ENCODE peak calls at places on chromosomes 13 and 19, in four cellular contexts. D, Q, G and L are unnamed samples.

GRCh38 chr13:90105276-90105675 is 1242.2 kb upstream of the MIR17HG start:
- DNase-seq in G (no peak), D (no peak), Q (no peak), L (no peak)

GRCh38 chr19:1235625-1236538 is 1.9 kb downstream of the CBARP start:
- DNase-seq in Q (no peak), G (no peak), D (peak), L (no peak)

GRCh38 chr19:15195987-15196682 is 4.7 kb downstream of the NOTCH3 start:
- DNase-seq in G (no peak), Q (no peak), D (no peak), L (no peak)

GRCh38 chr19:38678217-38678890 is 30.9 kb downstream of the ACTN4 start:
- DNase-seq in D (no peak), Q (no peak), G (no peak), L (no peak)

GRCh38 chr13:73056054-73056962 is 2.5 kb upstream of the KLF5 start:
- DNase-seq in G (peak), D (no peak), Q (no peak), L (peak)

GRCh38 chr13:98142427-98143156 is at the start of gene FARP1:
- DNase-seq in D (peak), Q (no peak), G (peak), L (peak)

GRCh38 chr19:33819496-33819874 is 22.8 kb downstream of the KCTD15 start:
- DNase-seq in Q (no peak), G (no peak), D (no peak), L (no peak)

GRCh38 chr19:1856698-1857603 is 6.4 kb downstream of the KLF16 start:
- DNase-seq in G (peak), D (peak), Q (no peak), L (peak)

GRCh38 chr13:30158774-30159445 is 148.4 kb downstream of the KATNAL1 start:
- DNase-seq in D (no peak), G (no peak), Q (no peak), L (no peak)

GRCh38 chr19:35030257-35031071 is at the start of gene SCN1B:
- DNase-seq in Q (no peak), G (peak), D (peak), L (peak)

GRCh38 chr13:65497265-65497664 is 1732.9 kb downstream of the PCDH9 start:
- DNase-seq in G (no peak), D (no peak), Q (no peak), L (peak)

GRCh38 chr13:36428083-36428482 is 4.2 kb upstream of the CCNA1 start:
- DNase-seq in Q (no peak), G (no peak), D (no peak), L (no peak)

GRCh38 chr19:29530549-29531457 is 5.0 kb downstream of the VSTM2B start:
- DNase-seq in Q (no peak), D (no peak), G (no peak), L (no peak)

GRCh38 chr13:76380436-76381065 is 505.7 kb downstream of the KCTD12 start:
- DNase-seq in G (no peak), D (no peak), Q (no peak), L (no peak)

GRCh38 chr19:29923653-29924052 is 18.4 kb upstream of the URI1 start:
- DNase-seq in Q (no peak), G (no peak), D (no peak), L (no peak)

GRCh38 chr19:4449022-4449825 is 8.4 kb downstream of the UBXN6 start:
- DNase-seq in Q (no peak), D (peak), G (no peak), L (no peak)

GRCh38 chr19:1481224-1481892 is 2.3 kb upstream of the C19orf25 start:
- DNase-seq in G (no peak), Q (no peak), D (no peak), L (no peak)

GRCh38 chr13:24249586-24249985 is 59.8 kb upstream of the C1QTNF9 start:
- DNase-seq in D (no peak), Q (no peak), G (no peak), L (no peak)

GRCh38 chr19:5138606-5139594 is 170.0 kb downstream of the KDM4B start:
- DNase-seq in Q (peak), D (no peak), G (no peak), L (no peak)

GRCh38 chr13:42656136-42656535 is 82.2 kb downstream of the TNFSF11 start:
- DNase-seq in Q (no peak), G (no peak), D (no peak), L (no peak)

GRCh38 chr19:5077209-5077515 is 108.2 kb downstream of the KDM4B start:
- DNase-seq in G (no peak), D (no peak), Q (no peak), L (no peak)

GRCh38 chr13:110458594-110459365 is 102.7 kb downstream of the RAB20 start:
- DNase-seq in D (no peak), G (no peak), Q (no peak), L (no peak)

GRCh38 chr19:14540741-14541525 is 11.5 kb downstream of the TECR start:
- DNase-seq in G (no peak), D (no peak), Q (no peak), L (no peak)

GRCh38 chr19:22622901-22623840 is 11.0 kb upstream of the ZNF492 start:
- DNase-seq in D (peak), Q (no peak), G (no peak), L (no peak)

GRCh38 chr19:45508931-45509691 is 1.8 kb downstream of the VASP start:
- DNase-seq in D (peak), Q (peak), G (peak), L (peak)

DNA sequence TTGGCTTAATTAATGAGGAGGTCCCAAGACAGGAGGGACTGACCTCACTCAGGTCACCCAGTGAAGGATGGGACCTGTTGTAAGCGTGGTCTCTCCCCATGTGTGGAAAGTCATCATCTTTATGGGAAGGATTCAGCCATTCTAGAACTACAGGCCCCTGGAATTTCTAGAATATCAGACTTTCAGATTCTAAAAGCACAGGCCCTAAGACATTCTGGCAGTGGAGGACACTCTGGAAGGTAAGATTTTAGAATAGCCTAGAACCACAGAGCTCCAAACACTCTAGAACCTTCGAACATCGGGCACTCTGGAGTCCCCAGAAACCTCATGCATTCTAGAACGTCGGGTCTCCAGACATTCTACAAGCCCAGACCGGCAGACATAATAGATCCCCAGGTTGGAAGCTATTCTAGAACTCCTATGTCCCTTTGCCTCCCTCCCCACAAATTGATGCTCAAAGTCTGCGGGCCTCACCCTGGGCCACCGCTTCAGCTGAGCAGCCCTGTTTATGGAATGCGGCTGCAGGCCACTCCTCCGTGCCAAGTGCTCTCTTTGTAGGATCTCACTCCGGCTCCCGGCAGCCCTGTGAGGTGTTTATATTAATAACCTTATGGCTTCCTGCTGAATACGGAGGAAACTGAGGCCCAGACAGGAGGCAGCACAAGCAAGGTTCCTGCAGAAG is 1.9 kb upstream of the KLK15 start:
- DNase-seq in D (peak), G (no peak), Q (no peak), L (no peak)
- TF ChIP-seq PBX3 in D (no peak), G (no peak), Q (no peak), L (no peak)

DNA sequence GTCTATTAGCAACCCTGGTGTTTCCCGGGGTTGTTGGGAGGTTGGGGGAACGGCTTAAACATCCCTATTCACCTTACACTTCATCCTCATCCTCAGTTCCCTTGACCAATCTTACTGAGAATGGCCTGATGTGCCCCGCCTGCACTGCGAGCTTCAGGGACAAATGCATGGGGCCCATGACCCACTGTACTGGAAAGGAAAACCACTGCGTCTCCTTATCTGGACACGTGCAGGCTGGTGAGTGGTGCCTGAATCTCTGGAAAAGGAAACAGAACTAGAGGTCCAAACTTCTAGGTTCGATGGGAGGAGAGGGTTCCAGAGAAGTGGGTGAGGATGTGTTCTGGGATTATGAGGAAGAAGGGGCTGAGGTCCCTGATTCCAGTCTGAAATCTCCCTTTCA is 5.9 kb downstream of the PINLYP start:
- DNase-seq in D (no peak), G (no peak), Q (no peak), L (no peak)
- TF ChIP-seq PBX3 in D (no peak), G (no peak), Q (no peak), L (no peak)

GRCh38 chr19:10583021-10583776 is 3.9 kb downstream of the AP1M2 start:
- DNase-seq in G (no peak), D (no peak), Q (no peak), L (peak)

GRCh38 chr19:10586396-10586795 is 716 bp downstream of the AP1M2 start:
- DNase-seq in G (no peak), Q (no peak), D (no peak), L (no peak)

GRCh38 chr19:10587022-10587838 is at the start of gene AP1M2:
- DNase-seq in D (no peak), G (no peak), Q (no peak), L (no peak)

GRCh38 chr19:10593148-10593547 is 6.0 kb upstream of the AP1M2 start:
- DNase-seq in G (no peak), D (no peak), Q (no peak), L (no peak)

DNA sequence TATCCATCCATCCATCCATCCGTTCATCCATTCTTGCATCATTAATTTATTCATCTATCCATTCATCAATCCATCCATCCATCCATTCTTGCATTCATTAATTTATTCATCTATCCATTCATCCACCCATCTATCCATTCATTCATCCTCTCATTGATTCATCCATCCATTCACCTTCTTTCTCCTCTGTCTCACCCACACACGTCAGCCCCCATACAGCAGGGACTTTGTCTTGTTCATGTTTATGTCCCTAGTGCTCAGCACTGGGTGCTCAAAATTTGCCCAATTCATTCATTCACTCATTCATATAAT is 683 bp upstream of the AP1M2 start:
- DNase-seq in D (no peak), G (no peak), Q (no peak), L (no peak)
- TF ChIP-seq PBX3 in D (no peak), G (no peak), Q (no peak), L (no peak)

DNA sequence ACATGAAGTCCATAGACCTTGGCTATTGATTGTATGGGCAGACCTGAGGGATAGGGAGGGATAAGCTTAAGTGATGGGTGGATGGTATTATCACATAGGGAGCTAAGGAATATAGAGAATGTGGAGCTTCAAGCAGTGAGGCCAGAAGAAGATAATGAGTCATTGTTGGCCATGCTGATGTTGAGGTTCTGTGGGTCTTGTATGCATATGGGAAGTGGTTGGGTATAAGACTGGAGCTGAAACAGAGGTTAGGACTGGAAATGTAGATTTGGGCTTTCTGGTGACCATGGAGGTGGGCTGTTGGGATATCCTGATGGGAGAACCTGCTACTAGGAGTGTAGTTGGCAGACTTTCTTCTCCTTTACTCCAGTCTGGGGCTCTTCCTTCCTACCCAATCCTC is 73.7 kb upstream of the TSC22D1 start:
- DNase-seq in D (no peak), Q (no peak), G (no peak), L (no peak)
- TF ChIP-seq PBX3 in D (no peak), Q (no peak), G (no peak), L (no peak)

GRCh38 chr19:31338069-31338767 is 11.0 kb downstream of the TSHZ3 start:
- DNase-seq in Q (no peak), G (peak), D (peak), L (peak)

GRCh38 chr19:31339405-31339804 is 9.8 kb downstream of the TSHZ3 start:
- DNase-seq in Q (no peak), G (no peak), D (peak), L (no peak)

GRCh38 chr19:31337007-31337914 is 12.0 kb downstream of the TSHZ3 start:
- DNase-seq in G (no peak), Q (no peak), D (no peak), L (no peak)

GRCh38 chr19:31342926-31343325 is 6.3 kb downstream of the TSHZ3 start:
- DNase-seq in D (no peak), Q (no peak), G (no peak), L (no peak)

GRCh38 chr19:31340059-31341025 is 8.9 kb downstream of the TSHZ3 start:
- DNase-seq in Q (no peak), G (no peak), D (peak), L (no peak)
- TF ChIP-seq PBX3 in Q (no peak), G (no peak), D (peak), L (no peak)

GRCh38 chr19:6473652-6474051 is 7.9 kb downstream of the DENND1C start:
- DNase-seq in Q (no peak), G (no peak), D (no peak), L (no peak)

GRCh38 chr19:6475321-6476108 is 6.1 kb downstream of the DENND1C start:
- DNase-seq in D (peak), G (no peak), Q (no peak), L (no peak)

GRCh38 chr19:6476896-6477431 is 4.6 kb downstream of the DENND1C start:
- DNase-seq in Q (no peak), D (no peak), G (no peak), L (no peak)

GRCh38 chr19:6478815-6479214 is 2.8 kb downstream of the DENND1C start:
- DNase-seq in D (no peak), Q (no peak), G (no peak), L (no peak)

GRCh38 chr19:6476155-6476895 is 5.3 kb downstream of the DENND1C start:
- DNase-seq in G (peak), Q (no peak), D (peak), L (peak)
- TF ChIP-seq PBX3 in G (no peak), Q (no peak), D (no peak), L (no peak)

GRCh38 chr13:20192470-20193141 is at the start of gene GJB2:
- DNase-seq in D (peak), Q (no peak), G (no peak), L (no peak)
- TF ChIP-seq PBX3 in D (no peak), Q (no peak), G (no peak), L (no peak)